ENCODE peak calls at places on chromosomes 6 and 20, in ten cellular contexts. One of them, this sample, is unnamed.

GRCh38 chr6:97765480-97765879 is 482.5 kb upstream of the MMS22L start:
- DNase-seq in thoracic aorta: no peak
- DNase-seq in Caco-2: no peak
- DNase-seq in neuronal stem cell: no peak
- DNase-seq in CD8-positive, alpha-beta memory T cell: no peak
- DNase-seq in aorta: no peak
- DNase-seq in Peyer's patch: no peak
- DNase-seq in left ventricle myocardium inferior: no peak
- DNase-seq in PC-3: peak; percentile 2
- DNase-seq in colonic mucosa: no peak
- DNase-seq in this sample: no peak

GRCh38 chr6:112911949-112912348 is 564.8 kb downstream of the RFPL4B start:
- DNase-seq in left ventricle myocardium inferior: no peak
- DNase-seq in colonic mucosa: no peak
- DNase-seq in aorta: no peak
- DNase-seq in neuronal stem cell: no peak
- DNase-seq in Peyer's patch: no peak
- DNase-seq in CD8-positive, alpha-beta memory T cell: no peak
- DNase-seq in thoracic aorta: no peak
- DNase-seq in PC-3: no peak
- DNase-seq in Caco-2: no peak
- DNase-seq in this sample: no peak

GRCh38 chr6:53924821-53925422 is 130.1 kb downstream of the LRRC1 start:
- DNase-seq in Caco-2: no peak
- DNase-seq in CD8-positive, alpha-beta memory T cell: no peak
- DNase-seq in PC-3: no peak
- DNase-seq in colonic mucosa: no peak
- DNase-seq in aorta: no peak
- DNase-seq in thoracic aorta: no peak
- DNase-seq in neuronal stem cell: no peak
- DNase-seq in left ventricle myocardium inferior: no peak
- DNase-seq in Peyer's patch: no peak
- DNase-seq in this sample: no peak

GRCh38 chr6:48765352-48765961 is 654.5 kb upstream of the PTCHD4 start:
- DNase-seq in colonic mucosa: peak; percentile 21
- DNase-seq in aorta: no peak
- DNase-seq in left ventricle myocardium inferior: no peak
- DNase-seq in Caco-2: peak; percentile 39
- DNase-seq in thoracic aorta: no peak
- DNase-seq in Peyer's patch: no peak
- DNase-seq in CD8-positive, alpha-beta memory T cell: no peak
- DNase-seq in neuronal stem cell: peak; percentile 64
- DNase-seq in PC-3: peak; percentile 87
- DNase-seq in this sample: peak; percentile 73

GRCh38 chr6:135030056-135030473 is 24.6 kb downstream of the HBS1L start:
- DNase-seq in PC-3: no peak
- DNase-seq in Peyer's patch: no peak
- DNase-seq in aorta: no peak
- DNase-seq in CD8-positive, alpha-beta memory T cell: no peak
- DNase-seq in colonic mucosa: no peak
- DNase-seq in thoracic aorta: no peak
- DNase-seq in neuronal stem cell: no peak
- DNase-seq in left ventricle myocardium inferior: no peak
- DNase-seq in Caco-2: no peak
- DNase-seq in this sample: no peak

GRCh38 chr6:37088897-37089296 is 81.1 kb upstream of the PIM1 start:
- DNase-seq in colonic mucosa: no peak
- DNase-seq in CD8-positive, alpha-beta memory T cell: no peak
- DNase-seq in PC-3: no peak
- DNase-seq in left ventricle myocardium inferior: no peak
- DNase-seq in Peyer's patch: no peak
- DNase-seq in aorta: no peak
- DNase-seq in thoracic aorta: no peak
- DNase-seq in neuronal stem cell: no peak
- DNase-seq in Caco-2: no peak
- DNase-seq in this sample: no peak

GRCh38 chr20:15756401-15756800 is 816.8 kb downstream of the KIF16B start:
- DNase-seq in PC-3: no peak
- DNase-seq in Peyer's patch: no peak
- DNase-seq in Caco-2: no peak
- DNase-seq in CD8-positive, alpha-beta memory T cell: no peak
- DNase-seq in neuronal stem cell: no peak
- DNase-seq in left ventricle myocardium inferior: no peak
- DNase-seq in thoracic aorta: no peak
- DNase-seq in colonic mucosa: no peak
- DNase-seq in aorta: no peak
- DNase-seq in this sample: no peak

GRCh38 chr20:45320948-45321595 is 13.0 kb upstream of the MATN4 start:
- DNase-seq in PC-3: no peak
- DNase-seq in thoracic aorta: no peak
- DNase-seq in colonic mucosa: no peak
- DNase-seq in Caco-2: no peak
- DNase-seq in left ventricle myocardium inferior: no peak
- DNase-seq in neuronal stem cell: no peak
- DNase-seq in aorta: no peak
- DNase-seq in Peyer's patch: no peak
- DNase-seq in CD8-positive, alpha-beta memory T cell: no peak
- DNase-seq in this sample: no peak

GRCh38 chr20:56463428-56463827 is 5.0 kb upstream of the RTF2 start:
- DNase-seq in left ventricle myocardium inferior: no peak
- DNase-seq in thoracic aorta: no peak
- DNase-seq in neuronal stem cell: no peak
- DNase-seq in Caco-2: no peak
- DNase-seq in PC-3: no peak
- DNase-seq in Peyer's patch: no peak
- DNase-seq in CD8-positive, alpha-beta memory T cell: no peak
- DNase-seq in colonic mucosa: no peak
- DNase-seq in aorta: no peak
- DNase-seq in this sample: no peak

GRCh38 chr6:89950879-89951391 is 56.7 kb downstream of the GJA10 start:
- DNase-seq in left ventricle myocardium inferior: no peak
- DNase-seq in Peyer's patch: no peak
- DNase-seq in thoracic aorta: no peak
- DNase-seq in aorta: no peak
- DNase-seq in neuronal stem cell: no peak
- DNase-seq in PC-3: peak; percentile 17
- DNase-seq in Caco-2: peak; percentile 26
- DNase-seq in CD8-positive, alpha-beta memory T cell: no peak
- DNase-seq in colonic mucosa: no peak
- DNase-seq in this sample: no peak

GRCh38 chr6:89951574-89952360 is 57.5 kb downstream of the GJA10 start:
- DNase-seq in PC-3: peak; percentile 87
- DNase-seq in left ventricle myocardium inferior: no peak
- DNase-seq in Caco-2: no peak
- DNase-seq in thoracic aorta: no peak
- DNase-seq in Peyer's patch: no peak
- DNase-seq in CD8-positive, alpha-beta memory T cell: no peak
- DNase-seq in neuronal stem cell: no peak
- DNase-seq in colonic mucosa: no peak
- DNase-seq in aorta: no peak
- DNase-seq in this sample: no peak

GRCh38 chr6:89952696-89953095 is 58.4 kb downstream of the GJA10 start:
- DNase-seq in colonic mucosa: no peak
- DNase-seq in aorta: no peak
- DNase-seq in Peyer's patch: no peak
- DNase-seq in left ventricle myocardium inferior: no peak
- DNase-seq in Caco-2: no peak
- DNase-seq in neuronal stem cell: no peak
- DNase-seq in CD8-positive, alpha-beta memory T cell: peak; percentile 83
- DNase-seq in PC-3: peak; percentile 92
- DNase-seq in thoracic aorta: no peak
- DNase-seq in this sample: peak; percentile 46

GRCh38 chr6:89950446-89950845 is 56.2 kb downstream of the GJA10 start:
- DNase-seq in Caco-2: no peak
- DNase-seq in colonic mucosa: no peak
- DNase-seq in PC-3: no peak
- DNase-seq in neuronal stem cell: no peak
- DNase-seq in thoracic aorta: no peak
- DNase-seq in left ventricle myocardium inferior: no peak
- DNase-seq in aorta: no peak
- DNase-seq in CD8-positive, alpha-beta memory T cell: no peak
- DNase-seq in Peyer's patch: no peak
- DNase-seq in this sample: no peak

GRCh38 chr6:89952361-89952680 is 58.1 kb downstream of the GJA10 start:
- DNase-seq in PC-3: no peak
- DNase-seq in neuronal stem cell: no peak
- DNase-seq in left ventricle myocardium inferior: no peak
- DNase-seq in colonic mucosa: no peak
- DNase-seq in thoracic aorta: no peak
- DNase-seq in Peyer's patch: no peak
- DNase-seq in Caco-2: no peak
- DNase-seq in CD8-positive, alpha-beta memory T cell: no peak
- DNase-seq in aorta: no peak
- DNase-seq in this sample: no peak
- H3K36me3 ChIP-seq in PC-3: no peaks in the 10 kb centered on the region
- H3K36me3 ChIP-seq in neuronal stem cell: peaks cover 7% of the 10 kb centered on the region
- H3K36me3 ChIP-seq in left ventricle myocardium inferior: peaks cover 13% of the 10 kb centered on the region
- H3K36me3 ChIP-seq in colonic mucosa: no peaks in the 10 kb centered on the region
- H3K36me3 ChIP-seq in thoracic aorta: no peaks in the 10 kb centered on the region
- H3K36me3 ChIP-seq in Peyer's patch: no peaks in the 10 kb centered on the region
- H3K36me3 ChIP-seq in Caco-2: no peaks in the 10 kb centered on the region
- H3K36me3 ChIP-seq in CD8-positive, alpha-beta memory T cell: peaks cover 4% of the 10 kb centered on the region
- H3K36me3 ChIP-seq in aorta: no peaks in the 10 kb centered on the region
- H3K36me3 ChIP-seq in this sample: no peaks in the 10 kb centered on the region

GRCh38 chr6:127515794-127516675 is 3.1 kb downstream of the MTCL3 start:
- DNase-seq in aorta: peak; percentile 63
- DNase-seq in Peyer's patch: peak; percentile 61
- DNase-seq in PC-3: peak; percentile 32
- DNase-seq in neuronal stem cell: peak; percentile 76
- DNase-seq in thoracic aorta: no peak
- DNase-seq in colonic mucosa: peak; percentile 31
- DNase-seq in CD8-positive, alpha-beta memory T cell: peak; percentile 81
- DNase-seq in Caco-2: peak; percentile 78
- DNase-seq in left ventricle myocardium inferior: peak; percentile 66
- DNase-seq in this sample: peak; percentile 69
- H3K4me3 ChIP-seq in aorta: peak overlapping the region; percentile 51
- H3K4me3 ChIP-seq in Peyer's patch: peak overlapping the region; percentile 73
- H3K4me3 ChIP-seq in PC-3: peak overlapping the region; percentile 66
- H3K4me3 ChIP-seq in neuronal stem cell: peak overlapping the region; percentile 93
- H3K4me3 ChIP-seq in thoracic aorta: peak overlapping the region; percentile 82
- H3K4me3 ChIP-seq in colonic mucosa: peak overlapping the region; percentile 56
- H3K4me3 ChIP-seq in CD8-positive, alpha-beta memory T cell: peak overlapping the region; percentile 83
- H3K4me3 ChIP-seq in Caco-2: peak overlapping the region; percentile 39
- H3K4me3 ChIP-seq in left ventricle myocardium inferior: peak overlapping the region; percentile 84
- H3K4me3 ChIP-seq in this sample: peak overlapping the region; percentile 65

DNA sequence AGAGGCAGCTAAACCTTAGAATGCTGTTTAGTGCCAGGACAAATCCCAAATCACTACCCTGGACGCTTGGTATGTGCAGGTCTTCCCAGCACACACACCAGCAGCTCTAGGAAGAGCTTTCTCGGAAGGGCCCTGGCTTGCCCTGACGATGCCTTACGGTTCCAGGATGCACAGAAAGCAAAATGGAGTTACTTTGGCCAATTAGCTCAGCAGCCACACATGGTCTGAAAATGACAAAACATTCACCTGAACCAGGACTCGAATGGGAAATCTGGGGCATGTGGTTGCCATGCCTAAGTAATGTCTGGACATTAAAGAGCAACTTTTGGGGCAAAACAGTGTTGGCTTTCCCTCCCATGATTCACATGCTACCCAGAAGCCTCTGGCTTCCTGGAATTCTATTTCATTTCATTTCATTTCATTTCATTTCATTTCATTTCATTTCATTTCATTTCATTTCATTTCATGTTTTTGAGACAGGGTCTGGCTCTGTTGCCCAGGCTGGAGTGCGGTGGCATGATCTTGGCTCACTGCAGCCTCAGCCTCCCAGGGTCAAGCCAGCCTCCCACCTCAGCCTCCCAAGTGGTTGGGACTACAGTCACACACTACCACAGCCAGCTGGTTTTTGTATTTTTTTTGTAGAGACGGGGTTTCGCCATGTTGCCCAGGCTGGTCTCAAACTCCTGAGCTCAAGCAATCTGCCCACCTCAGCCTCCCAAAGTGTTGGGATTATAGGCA is 153.3 kb downstream of the ZDHHC14 start:
- DNase-seq in left ventricle myocardium inferior: no peak
- DNase-seq in Peyer's patch: no peak
- DNase-seq in PC-3: no peak
- DNase-seq in aorta: no peak
- DNase-seq in thoracic aorta: no peak
- DNase-seq in neuronal stem cell: no peak
- DNase-seq in colonic mucosa: no peak
- DNase-seq in Caco-2: no peak
- DNase-seq in CD8-positive, alpha-beta memory T cell: no peak
- DNase-seq in this sample: no peak
- H3K4me1 ChIP-seq in left ventricle myocardium inferior: peaks cover 36% of the 10 kb centered on the region
- H3K4me1 ChIP-seq in Peyer's patch: peaks cover 8% of the 10 kb centered on the region
- H3K4me1 ChIP-seq in PC-3: peaks cover 17% of the 10 kb centered on the region
- H3K4me1 ChIP-seq in aorta: no peaks in the 10 kb centered on the region
- H3K4me1 ChIP-seq in thoracic aorta: no peaks in the 10 kb centered on the region
- H3K4me1 ChIP-seq in neuronal stem cell: peaks cover 25% of the 10 kb centered on the region
- H3K4me1 ChIP-seq in colonic mucosa: peaks cover 9% of the 10 kb centered on the region
- H3K4me1 ChIP-seq in Caco-2: peaks cover 66% of the 10 kb centered on the region
- H3K4me1 ChIP-seq in CD8-positive, alpha-beta memory T cell: peaks cover 42% of the 10 kb centered on the region
- H3K4me1 ChIP-seq in this sample: no peaks in the 10 kb centered on the region

DNA sequence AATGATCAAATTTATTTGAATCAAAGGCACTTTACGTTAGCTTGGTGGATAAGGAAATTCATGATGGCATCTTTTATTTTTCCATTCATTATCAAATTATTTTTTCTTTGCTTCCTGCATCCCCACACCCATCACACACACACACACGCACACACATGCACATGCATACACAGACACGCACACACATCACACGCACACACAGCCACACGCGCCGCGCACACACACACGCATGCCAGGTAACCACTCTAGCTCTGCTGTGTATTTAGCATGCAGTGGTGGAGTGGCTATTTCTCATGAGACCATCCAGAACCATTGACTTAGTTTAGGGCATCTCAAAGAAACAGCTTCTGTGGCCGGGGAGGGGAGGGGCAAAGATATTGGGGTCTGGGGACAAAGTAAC is 47.0 kb downstream of the GNAS start:
- DNase-seq in Peyer's patch: no peak
- DNase-seq in aorta: no peak
- DNase-seq in Caco-2: no peak
- DNase-seq in thoracic aorta: no peak
- DNase-seq in colonic mucosa: no peak
- DNase-seq in left ventricle myocardium inferior: no peak
- DNase-seq in PC-3: no peak
- DNase-seq in CD8-positive, alpha-beta memory T cell: no peak
- DNase-seq in neuronal stem cell: no peak
- DNase-seq in this sample: no peak
- H3K36me3 ChIP-seq in Peyer's patch: peaks cover 31% of the 10 kb centered on the region
- H3K36me3 ChIP-seq in aorta: no peaks in the 10 kb centered on the region
- H3K36me3 ChIP-seq in Caco-2: peaks cover 5% of the 10 kb centered on the region
- H3K36me3 ChIP-seq in thoracic aorta: peaks cover 8% of the 10 kb centered on the region
- H3K36me3 ChIP-seq in colonic mucosa: no peaks in the 10 kb centered on the region
- H3K36me3 ChIP-seq in left ventricle myocardium inferior: peaks cover 17% of the 10 kb centered on the region
- H3K36me3 ChIP-seq in PC-3: peaks cover 61% of the 10 kb centered on the region
- H3K36me3 ChIP-seq in CD8-positive, alpha-beta memory T cell: peaks cover 14% of the 10 kb centered on the region
- H3K36me3 ChIP-seq in neuronal stem cell: peaks cover 92% of the 10 kb centered on the region
- H3K36me3 ChIP-seq in this sample: peaks cover 81% of the 10 kb centered on the region

GRCh38 chr20:51034461-51034860 is 11.6 kb upstream of the KCNG1 start:
- DNase-seq in neuronal stem cell: no peak
- DNase-seq in thoracic aorta: no peak
- DNase-seq in Caco-2: no peak
- DNase-seq in colonic mucosa: no peak
- DNase-seq in aorta: no peak
- DNase-seq in Peyer's patch: no peak
- DNase-seq in left ventricle myocardium inferior: no peak
- DNase-seq in PC-3: no peak
- DNase-seq in CD8-positive, alpha-beta memory T cell: no peak
- DNase-seq in this sample: no peak
- H3K4me3 ChIP-seq in neuronal stem cell: no peak overlapping the region
- H3K4me3 ChIP-seq in thoracic aorta: no peak overlapping the region
- H3K4me3 ChIP-seq in Caco-2: no peak overlapping the region
- H3K4me3 ChIP-seq in colonic mucosa: no peak overlapping the region
- H3K4me3 ChIP-seq in aorta: no peak overlapping the region
- H3K4me3 ChIP-seq in Peyer's patch: no peak overlapping the region
- H3K4me3 ChIP-seq in left ventricle myocardium inferior: no peak overlapping the region
- H3K4me3 ChIP-seq in PC-3: no peak overlapping the region
- H3K4me3 ChIP-seq in CD8-positive, alpha-beta memory T cell: no peak overlapping the region
- H3K4me3 ChIP-seq in this sample: no peak overlapping the region

This sample was measured in HAP-1.